ENCODE peak calls at places on chromosomes 2 and 18, in four cellular contexts. Y is mesothelial cell of epicardium, C is fibroblast of mammary gland, J is Panc1. B is an unnamed sample.
A peak's percentile ranks its signal among the peaks of the same experiment; 100 is the strongest.

GRCh38 chr2:190527214-190527613 is 7.3 kb downstream of the NEMP2 start:
- DNase-seq in Y (no peak), C (no peak), J (no peak), B (no peak)

GRCh38 chr2:85998071-85998991 is 107.4 kb downstream of the POLR1A start:
- DNase-seq in Y (peak; percentile 52), C (peak; percentile 56), J (no peak), B (no peak)

GRCh38 chr2:105329197-105329554 is 359 bp downstream of the TGFBRAP1 start:
- DNase-seq in Y (no peak), C (no peak), J (no peak), B (no peak)

GRCh38 chr18:63878343-63878742 is 9.2 kb upstream of the SERPINB2 start:
- DNase-seq in Y (no peak), C (peak; percentile 85), J (no peak), B (no peak)

GRCh38 chr2:63983986-63984605 is 35.1 kb downstream of the VPS54 start:
- DNase-seq in Y (no peak), C (no peak), J (no peak), B (no peak)

GRCh38 chr2:529425-529824 is 147.8 kb downstream of the TMEM18 start:
- DNase-seq in Y (no peak), C (peak; percentile 23), J (peak; percentile 5), B (no peak)

GRCh38 chr2:157362627-157363026 is 37.0 kb upstream of the ERMN start:
- DNase-seq in Y (no peak), C (no peak), J (no peak), B (no peak)

GRCh38 chr18:489244-490023 is 11.1 kb downstream of the COLEC12 start:
- DNase-seq in Y (no peak), C (peak; percentile 83), J (no peak), B (no peak)

GRCh38 chr2:143426296-143426695 is 297.1 kb downstream of the ARHGAP15 start:
- DNase-seq in Y (no peak), C (peak; percentile 87), J (no peak), B (no peak)

GRCh38 chr2:102585704-102586404 is 33.5 kb upstream of the SLC9A2 start:
- DNase-seq in Y (no peak), C (no peak), J (no peak), B (peak; percentile 62)

GRCh38 chr2:179861777-179862117 is 335 bp upstream of the ZNF385B start:
- DNase-seq in Y (no peak), C (peak; percentile 14), J (no peak), B (no peak)

GRCh38 chr2:139383532-139383931 is 603.3 kb upstream of the NXPH2 start:
- DNase-seq in Y (no peak), C (no peak), J (no peak), B (no peak)

GRCh38 chr2:236119476-236119875 is 48.7 kb downstream of the GBX2 start:
- DNase-seq in Y (no peak), C (no peak), J (no peak), B (no peak)

GRCh38 chr2:217164008-217164407 is 304.1 kb upstream of the TNP1 start:
- DNase-seq in Y (no peak), C (no peak), J (no peak), B (no peak)

GRCh38 chr2:110747522-110748488 is 15.4 kb downstream of the ACOXL start:
- DNase-seq in Y (no peak), C (no peak), J (no peak), B (peak; percentile 67)

GRCh38 chr2:237096911-237097310 is 11.2 kb downstream of the COPS8 start:
- DNase-seq in Y (no peak), C (peak; percentile 95), J (no peak), B (no peak)

GRCh38 chr2:132416996-132417395 is 391 bp downstream of the GPR39 start:
- DNase-seq in Y (no peak), C (no peak), J (no peak), B (peak; percentile 45)

GRCh38 chr2:45889053-45889452 is 237.6 kb downstream of the PRKCE start:
- DNase-seq in Y (no peak), C (no peak), J (no peak), B (no peak)

GRCh38 chr2:127588241-127588640 is 52.8 kb downstream of the MYO7B start:
- DNase-seq in Y (no peak), C (no peak), J (no peak), B (no peak)

GRCh38 chr2:112692914-112693313 is 27.9 kb upstream of the NT5DC4 start:
- DNase-seq in Y (no peak), C (no peak), J (no peak), B (peak; percentile 41)

GRCh38 chr2:62305421-62306176 is 109.7 kb downstream of the B3GNT2 start:
- DNase-seq in Y (no peak), C (no peak), J (no peak), B (no peak)

GRCh38 chr2:46506131-46506706 is 26.9 kb downstream of the TMEM247 start:
- DNase-seq in Y (no peak), C (no peak), J (no peak), B (no peak)

GRCh38 chr2:154623819-154624218 is 74.7 kb upstream of the KCNJ3 start:
- DNase-seq in Y (no peak), C (peak; percentile 44), J (peak; percentile 20), B (peak; percentile 21)

GRCh38 chr2:54738281-54738680 is 14.8 kb downstream of the EML6 start:
- DNase-seq in Y (no peak), C (no peak), J (no peak), B (no peak)

GRCh38 chr2:96205238-96205637 is 3.4 kb downstream of the STARD7 start:
- DNase-seq in Y (no peak), C (peak; percentile 37), J (no peak), B (no peak)

GRCh38 chr18:28574175-28574574 is 397.2 kb upstream of the CDH2 start:
- DNase-seq in Y (no peak), C (no peak), J (no peak), B (no peak)

GRCh38 chr18:28176674-28176932 is 327 bp downstream of the CDH2 start:
- DNase-seq in Y (peak; percentile 22), C (no peak), J (no peak), B (no peak)

GRCh38 chr2:168344706-168345105 is 97.3 kb upstream of the STK39 start:
- DNase-seq in Y (no peak), C (no peak), J (no peak), B (no peak)
- TF ChIP-seq CTCF in Y (no peak), C (no peak), J (no peak), B (no peak)

DNA sequence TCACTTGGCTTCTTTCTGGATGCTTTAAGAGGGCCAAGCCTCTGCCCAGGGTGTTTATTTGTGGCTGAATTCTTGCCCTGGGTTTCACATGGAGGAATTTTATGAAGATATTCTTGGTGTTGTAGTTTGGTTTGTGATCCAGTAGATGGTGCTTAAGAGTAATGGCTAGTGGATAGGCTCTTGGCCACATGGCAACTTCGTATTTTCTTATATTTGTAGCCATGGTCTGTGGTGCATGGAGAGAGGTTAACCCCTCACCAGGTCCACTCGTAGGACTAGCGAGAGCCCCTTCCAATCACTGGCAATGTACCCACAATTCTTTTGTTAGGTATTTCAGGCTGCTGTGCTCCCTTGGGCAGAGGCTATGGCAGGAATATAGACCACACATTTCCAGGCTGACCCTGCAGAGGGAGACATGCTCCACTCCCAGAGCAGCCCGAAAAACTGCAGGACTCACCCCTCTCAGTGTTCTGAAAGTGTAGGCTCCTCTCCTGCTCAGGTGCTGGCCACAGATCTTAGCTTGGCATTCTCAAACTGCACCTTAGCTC is 582.1 kb upstream of the SETBP1 start:
- DNase-seq in Y (no peak), C (peak; percentile 45), J (no peak), B (no peak)
- TF ChIP-seq CTCF in Y (no peak), C (peak; percentile 41), J (peak; percentile 14), B (peak; percentile 48)

GRCh38 chr18:7196421-7196820 is 34.5 kb upstream of the LRRC30 start:
- DNase-seq in Y (no peak), C (no peak), J (no peak), B (no peak)
- TF ChIP-seq CTCF in Y (no peak), C (no peak), J (no peak), B (no peak)

DNA sequence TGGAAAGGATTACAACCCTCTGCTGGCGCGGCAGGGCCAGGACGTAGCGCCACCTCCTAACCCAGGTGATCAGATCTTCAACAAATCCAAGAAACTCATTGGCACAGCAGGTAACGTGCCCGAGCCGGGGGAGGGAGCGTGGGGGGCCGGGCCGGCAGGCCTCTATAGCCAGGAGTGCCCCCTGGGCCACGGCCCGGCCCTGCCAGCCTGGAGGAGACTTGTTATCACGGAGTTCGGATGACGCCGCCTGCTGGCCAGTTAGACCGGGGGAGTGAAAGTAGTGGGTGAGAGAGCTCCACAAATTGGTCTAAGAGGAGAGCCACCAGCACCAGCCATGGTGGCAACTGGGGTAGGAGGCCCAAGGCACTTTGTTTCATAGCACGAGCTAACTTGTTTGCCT is 8.6 kb upstream of the TMEM214 start:
- DNase-seq in Y (no peak), C (no peak), J (no peak), B (no peak)
- TF ChIP-seq CTCF in Y (no peak), C (no peak), J (no peak), B (no peak)

GRCh38 chr2:70005752-70006446 is 44.5 kb upstream of the ASPRV1 start:
- DNase-seq in Y (no peak), C (no peak), J (no peak), B (no peak)
- TF ChIP-seq CTCF in Y (no peak), C (no peak), J (no peak), B (no peak)

DNA sequence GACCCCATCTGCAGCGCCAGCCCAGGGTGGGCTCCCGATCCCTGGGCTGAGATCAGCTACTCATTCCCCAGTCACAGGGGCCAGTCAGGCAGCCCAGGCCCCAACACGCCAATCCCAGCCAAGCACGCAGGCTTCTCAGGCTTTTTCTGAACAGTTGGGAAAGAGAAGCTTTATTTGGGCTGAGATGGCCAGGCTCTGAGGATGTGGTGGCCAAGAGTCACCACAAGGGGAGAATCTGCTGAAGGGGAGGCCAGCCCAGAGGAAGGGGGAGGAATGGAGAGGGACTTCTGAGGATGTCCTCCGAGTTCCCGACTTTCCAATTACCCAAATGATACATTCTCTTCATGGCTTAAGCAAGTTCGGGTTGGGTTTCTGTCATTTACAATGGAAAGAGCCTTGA is 2.8 kb upstream of the DIPK1C start:
- DNase-seq in Y (no peak), C (no peak), J (no peak), B (no peak)
- TF ChIP-seq CTCF in Y (peak; percentile 40), C (peak; percentile 23), J (no peak), B (no peak)

DNA sequence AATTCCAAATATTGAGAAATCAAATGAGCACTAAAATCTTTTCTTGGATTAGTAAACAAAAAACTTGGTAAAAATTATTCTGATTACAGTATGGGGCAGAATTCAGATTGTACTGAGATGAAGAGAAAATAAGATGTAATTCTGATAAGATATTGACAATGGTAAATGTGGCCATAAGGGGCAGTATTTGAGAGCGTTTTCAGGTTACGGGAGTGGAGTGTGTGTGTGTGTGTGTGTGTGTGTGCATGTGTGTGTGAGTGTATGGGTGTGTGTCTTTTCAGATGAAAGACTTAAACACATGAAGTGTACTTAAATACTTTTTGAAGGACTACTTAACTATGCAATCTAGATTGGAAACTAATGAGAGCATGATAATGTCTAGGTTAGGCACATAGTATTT is 217.8 kb upstream of the ITGA4 start:
- DNase-seq in Y (no peak), C (peak; percentile 27), J (no peak), B (no peak)
- TF ChIP-seq CTCF in Y (no peak), C (peak; percentile 26), J (peak; percentile 21), B (no peak)